ENCODE peak calls at places on chromosomes 6 and 20, in ten cellular contexts. One of them, this sample, is unnamed.

GRCh38 chr6:64252256-64252655 is 616.7 kb downstream of the PHF3 start:
- DNase-seq in EH: no peak
- DNase-seq in HCEC 1CT: no peak
- DNase-seq in nucleus accumbens: no peak
- DNase-seq in T-helper 9 cell: no peak
- DNase-seq in NCI-H1092 treated with DMSO at 0.1 percent for 48 hours: no peak
- DNase-seq in ELF-1: no peak
- DNase-seq in hypothalamus: no peak
- DNase-seq in endodermal cell: no peak
- DNase-seq in Right ventricle myocardium superior: no peak
- DNase-seq in this sample: no peak

GRCh38 chr6:73867411-73867810 is 171.4 kb downstream of the CD109 start:
- DNase-seq in EH: no peak
- DNase-seq in HCEC 1CT: no peak
- DNase-seq in nucleus accumbens: no peak
- DNase-seq in T-helper 9 cell: no peak
- DNase-seq in NCI-H1092 treated with DMSO at 0.1 percent for 48 hours: no peak
- DNase-seq in ELF-1: no peak
- DNase-seq in hypothalamus: no peak
- DNase-seq in endodermal cell: no peak
- DNase-seq in Right ventricle myocardium superior: no peak
- DNase-seq in this sample: no peak

GRCh38 chr6:170529839-170530520 is 23.1 kb downstream of the PSMB1 start:
- DNase-seq in EH: peak; percentile 80
- DNase-seq in HCEC 1CT: peak; percentile 67
- DNase-seq in nucleus accumbens: peak; percentile 72
- DNase-seq in T-helper 9 cell: peak; percentile 55
- DNase-seq in NCI-H1092 treated with DMSO at 0.1 percent for 48 hours: peak; percentile 86
- DNase-seq in ELF-1: peak; percentile 86
- DNase-seq in hypothalamus: no peak
- DNase-seq in endodermal cell: peak; percentile 91
- DNase-seq in Right ventricle myocardium superior: peak; percentile 86
- DNase-seq in this sample: peak; percentile 51

GRCh38 chr6:97842536-97842935 is 559.5 kb upstream of the MMS22L start:
- DNase-seq in EH: no peak
- DNase-seq in HCEC 1CT: no peak
- DNase-seq in nucleus accumbens: no peak
- DNase-seq in T-helper 9 cell: no peak
- DNase-seq in NCI-H1092 treated with DMSO at 0.1 percent for 48 hours: no peak
- DNase-seq in ELF-1: no peak
- DNase-seq in hypothalamus: no peak
- DNase-seq in endodermal cell: no peak
- DNase-seq in Right ventricle myocardium superior: no peak
- DNase-seq in this sample: no peak

GRCh38 chr6:143867236-143867635 is 3.0 kb downstream of the ZC2HC1B start:
- DNase-seq in EH: peak; percentile 15
- DNase-seq in HCEC 1CT: no peak
- DNase-seq in nucleus accumbens: no peak
- DNase-seq in T-helper 9 cell: no peak
- DNase-seq in NCI-H1092 treated with DMSO at 0.1 percent for 48 hours: no peak
- DNase-seq in ELF-1: no peak
- DNase-seq in hypothalamus: no peak
- DNase-seq in endodermal cell: no peak
- DNase-seq in Right ventricle myocardium superior: no peak
- DNase-seq in this sample: no peak

GRCh38 chr6:32183483-32184083 is 470 bp downstream of the AGER start:
- DNase-seq in EH: no peak
- DNase-seq in HCEC 1CT: no peak
- DNase-seq in nucleus accumbens: no peak
- DNase-seq in T-helper 9 cell: no peak
- DNase-seq in NCI-H1092 treated with DMSO at 0.1 percent for 48 hours: no peak
- DNase-seq in ELF-1: no peak
- DNase-seq in hypothalamus: no peak
- DNase-seq in endodermal cell: no peak
- DNase-seq in Right ventricle myocardium superior: no peak
- DNase-seq in this sample: no peak

GRCh38 chr6:135739288-135739687 is 112.2 kb upstream of the PDE7B start:
- DNase-seq in EH: peak; percentile 86
- DNase-seq in HCEC 1CT: no peak
- DNase-seq in nucleus accumbens: no peak
- DNase-seq in T-helper 9 cell: no peak
- DNase-seq in NCI-H1092 treated with DMSO at 0.1 percent for 48 hours: no peak
- DNase-seq in ELF-1: no peak
- DNase-seq in hypothalamus: no peak
- DNase-seq in endodermal cell: no peak
- DNase-seq in Right ventricle myocardium superior: no peak
- DNase-seq in this sample: no peak

GRCh38 chr6:31356946-31357466 is at the start of gene HLA-B:
- DNase-seq in EH: peak; percentile 89
- DNase-seq in HCEC 1CT: peak; percentile 69
- DNase-seq in nucleus accumbens: peak; percentile 80
- DNase-seq in T-helper 9 cell: peak; percentile 96
- DNase-seq in NCI-H1092 treated with DMSO at 0.1 percent for 48 hours: peak; percentile 1
- DNase-seq in ELF-1: peak; percentile 36
- DNase-seq in hypothalamus: no peak
- DNase-seq in endodermal cell: peak; percentile 82
- DNase-seq in Right ventricle myocardium superior: peak; percentile 76
- DNase-seq in this sample: peak; percentile 97

GRCh38 chr6:41770381-41771057 is 9.2 kb downstream of the FRS3 start:
- DNase-seq in EH: no peak
- DNase-seq in HCEC 1CT: no peak
- DNase-seq in nucleus accumbens: no peak
- DNase-seq in T-helper 9 cell: no peak
- DNase-seq in NCI-H1092 treated with DMSO at 0.1 percent for 48 hours: no peak
- DNase-seq in ELF-1: no peak
- DNase-seq in hypothalamus: no peak
- DNase-seq in endodermal cell: no peak
- DNase-seq in Right ventricle myocardium superior: peak; percentile 36
- DNase-seq in this sample: no peak

GRCh38 chr6:96613291-96613999 is 50.5 kb downstream of the FHL5 start:
- DNase-seq in EH: no peak
- DNase-seq in HCEC 1CT: no peak
- DNase-seq in nucleus accumbens: no peak
- DNase-seq in T-helper 9 cell: no peak
- DNase-seq in NCI-H1092 treated with DMSO at 0.1 percent for 48 hours: no peak
- DNase-seq in ELF-1: no peak
- DNase-seq in hypothalamus: no peak
- DNase-seq in endodermal cell: no peak
- DNase-seq in Right ventricle myocardium superior: no peak
- DNase-seq in this sample: no peak

GRCh38 chr20:59664389-59665055 is 60.2 kb downstream of the PHACTR3 start:
- DNase-seq in EH: no peak
- DNase-seq in HCEC 1CT: no peak
- DNase-seq in nucleus accumbens: no peak
- DNase-seq in T-helper 9 cell: no peak
- DNase-seq in NCI-H1092 treated with DMSO at 0.1 percent for 48 hours: no peak
- DNase-seq in ELF-1: no peak
- DNase-seq in hypothalamus: no peak
- DNase-seq in endodermal cell: no peak
- DNase-seq in Right ventricle myocardium superior: no peak
- DNase-seq in this sample: no peak

GRCh38 chr6:108497883-108498282 is 62.8 kb upstream of the FOXO3 start:
- DNase-seq in EH: peak; percentile 40
- DNase-seq in HCEC 1CT: peak; percentile 47
- DNase-seq in nucleus accumbens: no peak
- DNase-seq in T-helper 9 cell: no peak
- DNase-seq in NCI-H1092 treated with DMSO at 0.1 percent for 48 hours: no peak
- DNase-seq in ELF-1: peak; percentile 66
- DNase-seq in hypothalamus: no peak
- DNase-seq in endodermal cell: peak; percentile 86
- DNase-seq in Right ventricle myocardium superior: no peak
- DNase-seq in this sample: no peak

GRCh38 chr6:108798672-108799355 is 49.4 kb upstream of the ARMC2 start:
- DNase-seq in EH: no peak
- DNase-seq in HCEC 1CT: no peak
- DNase-seq in nucleus accumbens: peak; percentile 4
- DNase-seq in T-helper 9 cell: peak; percentile 34
- DNase-seq in NCI-H1092 treated with DMSO at 0.1 percent for 48 hours: no peak
- DNase-seq in ELF-1: no peak
- DNase-seq in hypothalamus: no peak
- DNase-seq in endodermal cell: peak; percentile 68
- DNase-seq in Right ventricle myocardium superior: peak; percentile 57
- DNase-seq in this sample: peak; percentile 10

GRCh38 chr6:7311920-7312615 is 931 bp downstream of the SSR1 start:
- DNase-seq in EH: peak; percentile 6
- DNase-seq in HCEC 1CT: no peak
- DNase-seq in nucleus accumbens: no peak
- DNase-seq in T-helper 9 cell: no peak
- DNase-seq in NCI-H1092 treated with DMSO at 0.1 percent for 48 hours: no peak
- DNase-seq in ELF-1: no peak
- DNase-seq in hypothalamus: no peak
- DNase-seq in endodermal cell: no peak
- DNase-seq in Right ventricle myocardium superior: no peak
- DNase-seq in this sample: no peak

GRCh38 chr20:48772183-48772976 is 55.4 kb downstream of the PREX1 start:
- DNase-seq in EH: no peak
- DNase-seq in HCEC 1CT: no peak
- DNase-seq in nucleus accumbens: peak; percentile 62
- DNase-seq in T-helper 9 cell: no peak
- DNase-seq in NCI-H1092 treated with DMSO at 0.1 percent for 48 hours: no peak
- DNase-seq in ELF-1: no peak
- DNase-seq in hypothalamus: no peak
- DNase-seq in endodermal cell: no peak
- DNase-seq in Right ventricle myocardium superior: peak; percentile 81
- DNase-seq in this sample: no peak

GRCh38 chr6:127118505-127119360 is at the start of gene RSPO3:
- DNase-seq in EH: peak; percentile 27
- DNase-seq in HCEC 1CT: peak; percentile 16
- DNase-seq in nucleus accumbens: no peak
- DNase-seq in T-helper 9 cell: no peak
- DNase-seq in NCI-H1092 treated with DMSO at 0.1 percent for 48 hours: peak; percentile 44
- DNase-seq in ELF-1: peak; percentile 22
- DNase-seq in hypothalamus: no peak
- DNase-seq in endodermal cell: peak; percentile 80
- DNase-seq in Right ventricle myocardium superior: peak; percentile 43
- DNase-seq in this sample: no peak

GRCh38 chr20:57737349-57737748 is 27.5 kb upstream of the PMEPA1 start:
- DNase-seq in EH: no peak
- DNase-seq in HCEC 1CT: no peak
- DNase-seq in nucleus accumbens: no peak
- DNase-seq in T-helper 9 cell: no peak
- DNase-seq in NCI-H1092 treated with DMSO at 0.1 percent for 48 hours: no peak
- DNase-seq in ELF-1: no peak
- DNase-seq in hypothalamus: no peak
- DNase-seq in endodermal cell: no peak
- DNase-seq in Right ventricle myocardium superior: no peak
- DNase-seq in this sample: no peak

GRCh38 chr6:36245572-36246031 is 24.3 kb upstream of the PNPLA1 start:
- DNase-seq in EH: no peak
- DNase-seq in HCEC 1CT: no peak
- DNase-seq in nucleus accumbens: no peak
- DNase-seq in T-helper 9 cell: no peak
- DNase-seq in NCI-H1092 treated with DMSO at 0.1 percent for 48 hours: no peak
- DNase-seq in ELF-1: peak; percentile 59
- DNase-seq in hypothalamus: no peak
- DNase-seq in endodermal cell: peak; percentile 86
- DNase-seq in Right ventricle myocardium superior: no peak
- DNase-seq in this sample: no peak

GRCh38 chr6:90900034-90900433 is 313.2 kb upstream of the MAP3K7 start:
- DNase-seq in EH: no peak
- DNase-seq in HCEC 1CT: no peak
- DNase-seq in nucleus accumbens: no peak
- DNase-seq in T-helper 9 cell: no peak
- DNase-seq in NCI-H1092 treated with DMSO at 0.1 percent for 48 hours: no peak
- DNase-seq in ELF-1: no peak
- DNase-seq in hypothalamus: no peak
- DNase-seq in endodermal cell: no peak
- DNase-seq in Right ventricle myocardium superior: no peak
- DNase-seq in this sample: no peak

GRCh38 chr20:62571667-62572344 is 70.5 kb upstream of the SLCO4A1 start:
- DNase-seq in EH: no peak
- DNase-seq in HCEC 1CT: no peak
- DNase-seq in nucleus accumbens: no peak
- DNase-seq in T-helper 9 cell: no peak
- DNase-seq in NCI-H1092 treated with DMSO at 0.1 percent for 48 hours: no peak
- DNase-seq in ELF-1: no peak
- DNase-seq in hypothalamus: no peak
- DNase-seq in endodermal cell: peak; percentile 81
- DNase-seq in Right ventricle myocardium superior: no peak
- DNase-seq in this sample: no peak

GRCh38 chr20:58743076-58743566 is 50.5 kb downstream of the NPEPL1 start:
- DNase-seq in EH: no peak
- DNase-seq in HCEC 1CT: no peak
- DNase-seq in nucleus accumbens: no peak
- DNase-seq in T-helper 9 cell: no peak
- DNase-seq in NCI-H1092 treated with DMSO at 0.1 percent for 48 hours: no peak
- DNase-seq in ELF-1: no peak
- DNase-seq in hypothalamus: no peak
- DNase-seq in endodermal cell: peak; percentile 26
- DNase-seq in Right ventricle myocardium superior: no peak
- DNase-seq in this sample: no peak

GRCh38 chr20:53751394-53752368 is 158.0 kb upstream of the ZNF217 start:
- DNase-seq in EH: peak; percentile 21
- DNase-seq in HCEC 1CT: no peak
- DNase-seq in nucleus accumbens: no peak
- DNase-seq in T-helper 9 cell: no peak
- DNase-seq in NCI-H1092 treated with DMSO at 0.1 percent for 48 hours: no peak
- DNase-seq in ELF-1: no peak
- DNase-seq in hypothalamus: no peak
- DNase-seq in endodermal cell: no peak
- DNase-seq in Right ventricle myocardium superior: no peak
- DNase-seq in this sample: no peak

GRCh38 chr6:43723737-43724295 is 36.2 kb upstream of the MRPS18A start:
- DNase-seq in EH: peak; percentile 64
- DNase-seq in HCEC 1CT: peak; percentile 45
- DNase-seq in nucleus accumbens: no peak
- DNase-seq in T-helper 9 cell: peak; percentile 49
- DNase-seq in NCI-H1092 treated with DMSO at 0.1 percent for 48 hours: peak; percentile 30
- DNase-seq in ELF-1: peak; percentile 85
- DNase-seq in hypothalamus: no peak
- DNase-seq in endodermal cell: peak; percentile 91
- DNase-seq in Right ventricle myocardium superior: peak; percentile 75
- DNase-seq in this sample: peak; percentile 42

GRCh38 chr6:119390276-119390793 is 40.8 kb upstream of the MAN1A1 start:
- DNase-seq in EH: no peak
- DNase-seq in HCEC 1CT: peak; percentile 3
- DNase-seq in nucleus accumbens: no peak
- DNase-seq in T-helper 9 cell: no peak
- DNase-seq in NCI-H1092 treated with DMSO at 0.1 percent for 48 hours: no peak
- DNase-seq in ELF-1: peak; percentile 10
- DNase-seq in hypothalamus: no peak
- DNase-seq in endodermal cell: no peak
- DNase-seq in Right ventricle myocardium superior: no peak
- DNase-seq in this sample: no peak

GRCh38 chr20:33096921-33097320 is 17.5 kb downstream of the BPIFB4 start:
- DNase-seq in EH: no peak
- DNase-seq in HCEC 1CT: no peak
- DNase-seq in nucleus accumbens: peak; percentile 9
- DNase-seq in T-helper 9 cell: no peak
- DNase-seq in NCI-H1092 treated with DMSO at 0.1 percent for 48 hours: no peak
- DNase-seq in ELF-1: no peak
- DNase-seq in hypothalamus: no peak
- DNase-seq in endodermal cell: no peak
- DNase-seq in Right ventricle myocardium superior: peak; percentile 53
- DNase-seq in this sample: no peak

GRCh38 chr6:10112871-10113584 is 301.8 kb downstream of the TFAP2A start:
- DNase-seq in EH: no peak
- DNase-seq in HCEC 1CT: no peak
- DNase-seq in nucleus accumbens: no peak
- DNase-seq in T-helper 9 cell: no peak
- DNase-seq in NCI-H1092 treated with DMSO at 0.1 percent for 48 hours: no peak
- DNase-seq in ELF-1: peak; percentile 58
- DNase-seq in hypothalamus: no peak
- DNase-seq in endodermal cell: peak; percentile 78
- DNase-seq in Right ventricle myocardium superior: no peak
- DNase-seq in this sample: no peak

GRCh38 chr20:24718696-24719095 is 230.4 kb upstream of the CST7 start:
- DNase-seq in EH: no peak
- DNase-seq in HCEC 1CT: no peak
- DNase-seq in nucleus accumbens: no peak
- DNase-seq in T-helper 9 cell: no peak
- DNase-seq in NCI-H1092 treated with DMSO at 0.1 percent for 48 hours: peak; percentile 46
- DNase-seq in ELF-1: no peak
- DNase-seq in hypothalamus: no peak
- DNase-seq in endodermal cell: peak; percentile 67
- DNase-seq in Right ventricle myocardium superior: no peak
- DNase-seq in this sample: no peak

GRCh38 chr6:149636116-149636515 is 12.4 kb downstream of the KATNA1 start:
- DNase-seq in EH: peak; percentile 73
- DNase-seq in HCEC 1CT: peak; percentile 66
- DNase-seq in nucleus accumbens: no peak
- DNase-seq in T-helper 9 cell: no peak
- DNase-seq in NCI-H1092 treated with DMSO at 0.1 percent for 48 hours: no peak
- DNase-seq in ELF-1: no peak
- DNase-seq in hypothalamus: no peak
- DNase-seq in endodermal cell: no peak
- DNase-seq in Right ventricle myocardium superior: no peak
- DNase-seq in this sample: no peak

This sample was measured in T follicular helper cell.